ENCODE peak calls at places on chromosomes 7 and 10, in six cellular contexts. J is erythroblast, P is tibial nerve, B is transverse colon, A is spleen, R is IMR-90. D is an unnamed sample.

GRCh38 chr7:40329601-40330153 is 194.9 kb downstream of the SUGCT start:
- DNase-seq in J (peak), P (no peak), B (no peak), A (no peak), R (peak), D (no peak)

GRCh38 chr10:21989453-21990154 is 13.9 kb downstream of the DNAJC1 start:
- DNase-seq in J (peak), P (no peak), B (peak), A (no peak), R (peak), D (peak)

GRCh38 chr10:23439920-23440875 is 1.3 kb downstream of the OTUD1 start:
- DNase-seq in J (peak), P (no peak), B (peak), A (peak), R (peak), D (peak)

GRCh38 chr7:100983451-100984187 is 14.3 kb downstream of the MUC12 start:
- DNase-seq in J (no peak), P (no peak), B (peak), A (peak), R (peak), D (no peak)

GRCh38 chr10:113899952-113900598 is 45.6 kb downstream of the NHLRC2 start:
- DNase-seq in J (no peak), P (no peak), B (no peak), A (no peak), R (no peak), D (no peak)

GRCh38 chr7:22698762-22699161 is 28.2 kb upstream of the IL6 start:
- DNase-seq in J (no peak), P (no peak), B (no peak), A (no peak), R (no peak), D (no peak)

GRCh38 chr7:110541962-110542361 is 549.0 kb upstream of the LRRN3 start:
- DNase-seq in J (no peak), P (no peak), B (no peak), A (no peak), R (peak), D (no peak)

GRCh38 chr10:52318136-52318810 is 4.2 kb downstream of the DKK1 start:
- DNase-seq in J (no peak), P (no peak), B (no peak), A (no peak), R (peak), D (no peak)

GRCh38 chr10:63605568-63605967 is 84.4 kb downstream of the REEP3 start:
- DNase-seq in J (no peak), P (no peak), B (no peak), A (no peak), R (peak), D (no peak)

GRCh38 chr7:2541291-2542010 is 13.9 kb downstream of the BRAT1 start:
- DNase-seq in J (no peak), P (no peak), B (peak), A (no peak), R (no peak), D (peak)

GRCh38 chr10:27659786-27660185 is 85.8 kb downstream of the MKX start:
- DNase-seq in J (no peak), P (no peak), B (no peak), A (no peak), R (no peak), D (no peak)

GRCh38 chr7:116810267-116811116 is 51.9 kb upstream of the CAPZA2 start:
- DNase-seq in J (no peak), P (no peak), B (no peak), A (no peak), R (no peak), D (no peak)

GRCh38 chr10:18099420-18099819 is 40.8 kb upstream of the CACNB2 start:
- DNase-seq in J (no peak), P (no peak), B (no peak), A (no peak), R (peak), D (no peak)

GRCh38 chr7:77729574-77730348 is 33.5 kb downstream of the RSBN1L start:
- DNase-seq in J (no peak), P (no peak), B (no peak), A (no peak), R (peak), D (no peak)

GRCh38 chr7:11168622-11169170 is 195.0 kb downstream of the PHF14 start:
- DNase-seq in J (no peak), P (no peak), B (no peak), A (no peak), R (no peak), D (no peak)

GRCh38 chr7:104444019-104444418 is 115.6 kb downstream of the LHFPL3 start:
- DNase-seq in J (no peak), P (no peak), B (no peak), A (no peak), R (no peak), D (no peak)

DNA sequence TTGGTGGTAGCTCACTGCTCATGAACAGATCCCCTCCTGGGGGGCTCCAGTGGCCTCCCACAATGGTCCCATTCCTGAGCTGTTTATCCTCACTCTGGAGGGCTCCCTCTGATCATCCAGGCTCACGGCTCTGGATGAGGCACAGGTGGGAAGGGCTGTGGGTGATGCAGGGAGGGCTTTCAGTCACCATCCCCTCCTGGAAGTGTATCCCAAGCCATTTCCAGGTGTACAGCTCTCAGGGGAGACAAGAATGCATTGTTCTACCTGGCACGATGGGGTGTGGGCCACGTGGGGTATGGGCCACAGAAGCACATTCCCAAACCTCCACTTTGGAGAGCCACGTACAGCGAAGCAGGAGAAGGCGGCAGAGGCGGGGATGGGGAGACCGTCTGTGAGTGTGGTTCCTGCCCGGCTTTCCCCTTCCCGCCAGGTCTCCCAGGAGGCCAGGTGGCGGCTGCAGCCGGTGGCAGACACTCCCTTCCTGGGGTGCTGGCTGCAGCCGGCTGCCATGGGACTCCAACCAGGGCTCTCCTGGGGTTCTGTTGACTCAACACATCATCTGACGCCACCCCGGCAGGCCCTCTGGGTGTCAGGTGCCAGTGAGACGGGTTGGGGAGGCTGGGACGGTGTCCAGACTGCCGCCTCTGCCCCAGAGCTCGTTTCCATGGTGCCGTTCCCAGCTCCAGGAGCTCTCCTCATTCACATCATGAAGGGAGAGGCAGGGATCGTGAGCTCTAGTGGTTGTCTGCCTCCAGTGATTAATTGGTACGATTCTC is 169.7 kb upstream of the RHEB start:
- DNase-seq in J (no peak), P (no peak), B (no peak), A (peak), R (no peak), D (peak)
- TF ChIP-seq POLR2A in J (no peak), P (no peak), B (no peak), A (no peak), R (no peak), D (no peak)

DNA sequence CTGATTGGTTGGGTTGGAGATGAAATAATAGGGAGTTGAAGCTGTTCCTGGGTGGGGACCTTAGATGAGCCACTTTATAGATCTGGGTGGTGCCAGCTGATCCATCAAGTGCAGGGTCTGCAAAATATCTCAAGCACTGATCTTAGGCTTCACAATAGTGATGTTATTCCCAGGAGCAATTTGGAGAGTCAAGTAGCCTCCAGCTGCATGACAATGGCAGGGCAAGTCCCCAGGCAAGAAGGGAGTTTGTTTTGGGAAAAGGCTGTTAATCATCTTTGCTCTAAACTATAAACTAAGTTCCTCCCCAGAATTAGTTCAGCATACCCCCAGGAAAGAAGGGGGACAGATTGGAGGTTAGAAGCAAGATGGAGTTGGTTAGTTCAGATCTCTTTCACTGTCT is 47.7 kb upstream of the WAPL start:
- DNase-seq in J (no peak), P (no peak), B (no peak), A (no peak), R (no peak), D (no peak)
- TF ChIP-seq POLR2A in J (no peak), P (no peak), B (no peak), A (no peak), R (no peak), D (no peak)

GRCh38 chr7:135170223-135170997 is at the start of gene CYREN:
- DNase-seq in J (peak), P (peak), B (peak), A (peak), R (peak), D (peak)
- TF ChIP-seq POLR2A in J (peak), P (peak), B (peak), A (no peak), R (peak), D (no peak)

DNA sequence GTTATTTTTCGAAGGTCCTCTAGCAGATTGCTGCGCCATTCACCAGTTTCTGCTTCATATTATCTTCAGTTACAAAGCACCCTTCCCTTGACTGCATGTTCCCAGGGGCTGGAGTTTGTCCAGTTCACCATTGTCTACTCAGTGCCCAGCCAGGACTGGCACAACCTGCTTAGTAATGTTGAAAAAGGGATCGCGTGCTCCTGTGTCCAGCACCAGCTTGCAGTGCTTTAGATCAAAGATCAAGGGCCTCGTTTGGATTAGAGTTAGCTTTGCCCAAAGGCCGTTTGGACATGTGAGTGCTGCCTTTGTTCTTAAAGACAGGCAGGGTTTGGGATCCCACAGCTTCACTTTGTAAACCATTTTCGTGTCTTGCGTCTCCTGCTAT is 867 bp downstream of the ATP6V0E2 start:
- DNase-seq in J (no peak), P (no peak), B (no peak), A (no peak), R (no peak), D (no peak)
- TF ChIP-seq POLR2A in J (no peak), P (no peak), B (no peak), A (no peak), R (no peak), D (no peak)

DNA sequence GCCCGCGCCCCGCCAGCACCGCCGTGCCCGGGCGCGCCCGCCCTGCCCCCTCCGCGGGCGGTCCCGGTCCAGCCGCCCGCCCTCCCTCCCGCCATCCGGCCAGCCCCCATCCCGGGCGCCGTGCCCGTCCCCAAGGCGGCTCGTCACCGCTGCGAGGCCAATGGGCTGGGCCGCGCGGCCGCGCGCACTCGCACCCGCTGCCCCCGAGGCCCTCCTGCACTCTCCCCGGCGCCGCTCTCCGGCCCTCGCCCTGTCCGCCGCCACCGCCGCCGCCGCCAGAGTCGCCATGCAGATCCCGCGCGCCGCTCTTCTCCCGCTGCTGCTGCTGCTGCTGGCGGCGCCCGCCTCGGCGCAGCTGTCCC is at the start of gene HTRA1:
- DNase-seq in J (no peak), P (peak), B (peak), A (no peak), R (peak), D (peak)
- TF ChIP-seq POLR2A in J (no peak), P (peak), B (no peak), A (no peak), R (no peak), D (no peak)